ENCODE peak calls at places on chromosomes 6 and 20, in four cellular contexts. G is NCI-H524; X is epithelial cell of esophagus; Z is stimulated activated CD8-positive, alpha-beta memory T cell treated with anti-CD3 and anti-CD28 coated beads, Interleukin-12 subunit alpha, Interleukin-12 subunit beta, amount 100 ng/mL, for 1 hour. K is an unnamed sample.

GRCh38 chr6:139569561-139569960 is 195.1 kb upstream of the CITED2 start:
- DNase-seq in X (peak; percentile 80), Z (no peak), G (no peak), K (no peak)

GRCh38 chr6:125200986-125201385 is 47.4 kb downstream of the TPD52L1 start:
- DNase-seq in Z (no peak), G (no peak), X (no peak), K (no peak)

GRCh38 chr6:10695086-10695657 is 400 bp downstream of the PAK1IP1 start:
- DNase-seq in G (peak; percentile 28), Z (no peak), X (peak; percentile 15), K (no peak)

GRCh38 chr6:90459225-90459758 is 127.6 kb downstream of the MAP3K7 start:
- DNase-seq in G (no peak), Z (no peak), X (peak; percentile 74), K (no peak)

GRCh38 chr6:11785953-11786579 is 7.5 kb upstream of the ADTRP start:
- DNase-seq in G (no peak), X (no peak), Z (no peak), K (no peak)

GRCh38 chr20:1146957-1147356 is 28.6 kb downstream of the PSMF1 start:
- DNase-seq in Z (no peak), X (no peak), G (no peak), K (no peak)

GRCh38 chr6:133724726-133725125 is 164.2 kb upstream of the TCF21 start:
- DNase-seq in X (no peak), G (no peak), Z (no peak), K (no peak)

GRCh38 chr6:144055121-144055931 is 40.0 kb downstream of the SF3B5 start:
- DNase-seq in G (no peak), Z (peak; percentile 29), X (no peak), K (peak; percentile 4)

GRCh38 chr6:146041282-146041681 is 12.4 kb downstream of the GRM1 start:
- DNase-seq in Z (no peak), G (peak; percentile 70), X (peak; percentile 65), K (no peak)

GRCh38 chr6:30857537-30857936 is 26.8 kb upstream of the DDR1 start:
- DNase-seq in G (no peak), X (no peak), Z (no peak), K (no peak)

GRCh38 chr6:100370265-100370664 is 94.5 kb downstream of the SIM1 start:
- DNase-seq in X (no peak), Z (no peak), G (peak; percentile 80), K (peak; percentile 19)

GRCh38 chr6:20630617-20631448 is 96.6 kb downstream of the CDKAL1 start:
- DNase-seq in Z (no peak), X (peak; percentile 66), G (no peak), K (no peak)

GRCh38 chr6:10451828-10452509 is 37.1 kb upstream of the TFAP2A start:
- DNase-seq in Z (no peak), X (peak; percentile 100), G (no peak), K (no peak)

GRCh38 chr6:126376682-126377081 is 36.8 kb downstream of the CENPW start:
- DNase-seq in X (no peak), Z (no peak), G (no peak), K (no peak)

GRCh38 chr20:15654208-15654649 is 919.0 kb downstream of the KIF16B start:
- DNase-seq in G (peak; percentile 81), Z (no peak), X (peak; percentile 72), K (peak; percentile 71)

GRCh38 chr6:154509421-154510143 is 903 bp downstream of the CNKSR3 start:
- DNase-seq in G (peak; percentile 55), X (peak; percentile 37), Z (no peak), K (no peak)

GRCh38 chr6:24630861-24631505 is 15.0 kb downstream of the KIAA0319 start:
- DNase-seq in X (no peak), G (no peak), Z (no peak), K (no peak)

GRCh38 chr6:139778688-139779087 is 404.2 kb upstream of the CITED2 start:
- DNase-seq in G (peak; percentile 86), X (peak; percentile 33), Z (no peak), K (no peak)

GRCh38 chr6:33407132-33407718 is 3.6 kb upstream of the PHF1 start:
- DNase-seq in X (peak; percentile 63), G (peak; percentile 47), Z (no peak), K (peak; percentile 41)

GRCh38 chr6:3072798-3073197 is 4.5 kb downstream of the RIPK1 start:
- DNase-seq in G (no peak), Z (no peak), X (no peak), K (no peak)

GRCh38 chr6:37699138-37699766 is 1.6 kb upstream of the MDGA1 start:
- DNase-seq in Z (no peak), G (peak; percentile 8), X (peak; percentile 35), K (peak; percentile 52)

GRCh38 chr6:138869343-138869742 is 73.5 kb downstream of the ECT2L start:
- DNase-seq in G (no peak), Z (no peak), X (no peak), K (no peak)

GRCh38 chr6:8155259-8156012 is 53.1 kb upstream of the EEF1E1 start:
- DNase-seq in G (no peak), X (no peak), Z (no peak), K (no peak)

GRCh38 chr6:161300823-161301222 is 27.0 kb upstream of the AGPAT4 start:
- DNase-seq in X (no peak), Z (no peak), G (no peak), K (no peak)

GRCh38 chr20:40883097-40883496 is 145.5 kb upstream of the TOP1 start:
- DNase-seq in G (no peak), X (no peak), Z (no peak), K (no peak)

GRCh38 chr20:3273371-3273770 is 34.4 kb upstream of the SLC4A11 start:
- DNase-seq in Z (no peak), G (no peak), X (no peak), K (no peak)

GRCh38 chr6:73830119-73830518 is 134.1 kb downstream of the CD109 start:
- DNase-seq in Z (no peak), X (no peak), G (no peak), K (no peak)

GRCh38 chr6:33915134-33915533 is 111.3 kb upstream of the MLN start:
- DNase-seq in Z (no peak), G (peak; percentile 85), X (no peak), K (peak; percentile 86)

GRCh38 chr6:67608099-67608749 is 1026.9 kb upstream of the ADGRB3 start:
- DNase-seq in X (no peak), G (no peak), Z (no peak), K (no peak)

GRCh38 chr20:23200914-23201313 is 114.8 kb upstream of the CD93 start:
- DNase-seq in Z (no peak), G (peak; percentile 8), X (peak; percentile 84), K (peak; percentile 64)

GRCh38 chr6:14333556-14334305 is 216.2 kb downstream of the CD83 start:
- DNase-seq in G (no peak), Z (no peak), X (no peak), K (no peak)

GRCh38 chr20:38299963-38300362 is 4.0 kb upstream of the BPI start:
- DNase-seq in Z (no peak), X (peak; percentile 66), G (no peak), K (no peak)

GRCh38 chr6:136783495-136784270 is 8.6 kb downstream of the MAP3K5 start:
- DNase-seq in Z (no peak), X (no peak), G (no peak), K (peak; percentile 62)